ENCODE peak calls at places on chromosomes 13 and 19, in ten cellular contexts. D is upper lobe of right lung, Y is H4, B is EL, M is tibial nerve, R is H54, O is ovary, P is RWPE1, K is iris pigment epithelial cell, N is NCI-H1930. G is an unnamed sample.

GRCh38 chr13:113625965-113626661 is 31.9 kb downstream of the ATP4B start:
- DNase-seq in O (no peak), R (no peak), B (peak), Y (no peak), P (no peak), K (peak), D (no peak), N (no peak), M (no peak), G (peak)

GRCh38 chr19:14516048-14516534 is 2.1 kb downstream of the DNAJB1 start:
- DNase-seq in Y (no peak), N (no peak), M (no peak), D (peak), B (no peak), K (no peak), O (no peak), P (no peak), R (no peak), G (no peak)

GRCh38 chr19:46426506-46427162 is 2.1 kb downstream of the PNMA8C start:
- DNase-seq in O (peak), M (peak), Y (no peak), K (peak), P (peak), N (peak), R (no peak), D (peak), B (peak), G (peak)

GRCh38 chr19:29067831-29068230 is 145.1 kb downstream of the UQCRFS1 start:
- DNase-seq in K (no peak), M (no peak), Y (no peak), B (no peak), N (no peak), D (no peak), P (no peak), O (no peak), R (no peak), G (no peak)

GRCh38 chr13:98174321-98174720 is 2.7 kb downstream of the RNF113B start:
- DNase-seq in Y (no peak), P (no peak), K (peak), O (no peak), R (no peak), B (no peak), D (no peak), M (no peak), N (no peak), G (no peak)

GRCh38 chr19:7419777-7420439 is 68.9 kb downstream of the PEX11G start:
- DNase-seq in P (no peak), O (no peak), Y (no peak), N (no peak), M (no peak), R (no peak), D (no peak), B (no peak), K (no peak), G (no peak)

GRCh38 chr13:77596777-77597176 is 61.3 kb downstream of the SCEL start:
- DNase-seq in N (no peak), R (no peak), K (no peak), O (no peak), Y (no peak), D (no peak), M (no peak), P (no peak), B (no peak), G (no peak)

GRCh38 chr19:12485571-12485970 is 955 bp upstream of the ZNF709 start:
- DNase-seq in P (no peak), Y (no peak), N (no peak), M (no peak), D (no peak), K (no peak), O (no peak), B (no peak), R (no peak), G (no peak)

GRCh38 chr19:1526979-1527649 is 3.2 kb downstream of the PLK5 start:
- DNase-seq in M (no peak), D (no peak), B (no peak), O (no peak), K (no peak), P (no peak), Y (peak), N (no peak), R (no peak), G (no peak)

GRCh38 chr13:26964278-26965057 is 203.9 kb upstream of the GPR12 start:
- DNase-seq in D (no peak), N (no peak), P (no peak), K (peak), M (no peak), Y (peak), B (peak), R (no peak), O (no peak), G (peak)

GRCh38 chr13:55432814-55433213 is 1707.9 kb upstream of the PRR20A start:
- DNase-seq in K (no peak), D (no peak), O (no peak), P (peak), N (no peak), B (no peak), M (no peak), Y (no peak), R (no peak), G (no peak)

GRCh38 chr19:39602224-39602623 is at the start of gene LGALS13:
- DNase-seq in R (no peak), Y (no peak), O (no peak), P (no peak), B (no peak), K (no peak), N (no peak), D (no peak), M (no peak), G (no peak)

GRCh38 chr13:27822873-27823311 is 30.6 kb downstream of the GSX1 start:
- DNase-seq in M (no peak), Y (no peak), K (no peak), N (no peak), O (no peak), D (no peak), B (no peak), R (no peak), P (no peak), G (no peak)

GRCh38 chr13:44017756-44018309 is 138.1 kb downstream of the LACC1 start:
- DNase-seq in N (no peak), P (no peak), Y (no peak), B (no peak), M (no peak), R (no peak), D (no peak), O (no peak), K (no peak), G (no peak)

GRCh38 chr13:21556051-21556450 is 47.9 kb downstream of the MICU2 start:
- DNase-seq in D (no peak), B (no peak), M (no peak), O (no peak), P (no peak), N (no peak), K (peak), R (no peak), Y (no peak), G (no peak)

GRCh38 chr13:76647550-76647949 is 238.7 kb downstream of the KCTD12 start:
- DNase-seq in P (no peak), R (no peak), B (peak), N (no peak), K (no peak), M (no peak), Y (peak), D (no peak), O (no peak), G (no peak)

GRCh38 chr19:56253737-56254136 is 18.8 kb upstream of the EDDM13 start:
- DNase-seq in M (peak), O (no peak), D (no peak), B (peak), R (peak), Y (peak), N (peak), K (peak), P (peak), G (no peak)

GRCh38 chr19:44608391-44608821 is 5.0 kb upstream of the IGSF23 start:
- DNase-seq in B (peak), P (no peak), M (no peak), R (no peak), K (peak), D (no peak), N (no peak), O (no peak), Y (no peak), G (no peak)

GRCh38 chr13:95426631-95427030 is 125.4 kb upstream of the ABCC4 start:
- DNase-seq in K (peak), O (no peak), P (no peak), M (no peak), B (no peak), R (no peak), D (no peak), N (no peak), Y (no peak), G (no peak)